ENCODE peak calls at places on chromosomes 7 and 10, in four cellular contexts. J, G, X and P are unnamed samples.

GRCh38 chr7:89914673-89915072 is 239.6 kb upstream of the STEAP1 start:
- DNase-seq in X (no peak), G (no peak), J (no peak), P (no peak)

GRCh38 chr10:48760983-48761382 is 76.3 kb downstream of the WDFY4 start:
- DNase-seq in X (no peak), J (no peak), G (no peak), P (no peak)

GRCh38 chr10:112565434-112566053 is 118.5 kb downstream of the VTI1A start:
- DNase-seq in J (peak; percentile 32), G (peak; percentile 59), X (peak; percentile 23), P (peak; percentile 69)

GRCh38 chr7:105677803-105678583 is 96.7 kb upstream of the EFCAB10 start:
- DNase-seq in X (no peak), J (peak; percentile 68), G (no peak), P (peak; percentile 41)

GRCh38 chr10:61289813-61290212 is 163.4 kb downstream of the TMEM26 start:
- DNase-seq in G (no peak), X (no peak), J (no peak), P (no peak)

GRCh38 chr10:114650831-114651230 is 7.2 kb downstream of the ABLIM1 start:
- DNase-seq in J (no peak), G (no peak), X (no peak), P (no peak)

GRCh38 chr10:46068117-46068516 is 22.0 kb upstream of the MSMB start:
- DNase-seq in J (no peak), G (no peak), X (no peak), P (no peak)

GRCh38 chr7:44325181-44325671 is at the start of gene CAMK2B:
- DNase-seq in X (no peak), G (no peak), J (no peak), P (no peak)

DNA sequence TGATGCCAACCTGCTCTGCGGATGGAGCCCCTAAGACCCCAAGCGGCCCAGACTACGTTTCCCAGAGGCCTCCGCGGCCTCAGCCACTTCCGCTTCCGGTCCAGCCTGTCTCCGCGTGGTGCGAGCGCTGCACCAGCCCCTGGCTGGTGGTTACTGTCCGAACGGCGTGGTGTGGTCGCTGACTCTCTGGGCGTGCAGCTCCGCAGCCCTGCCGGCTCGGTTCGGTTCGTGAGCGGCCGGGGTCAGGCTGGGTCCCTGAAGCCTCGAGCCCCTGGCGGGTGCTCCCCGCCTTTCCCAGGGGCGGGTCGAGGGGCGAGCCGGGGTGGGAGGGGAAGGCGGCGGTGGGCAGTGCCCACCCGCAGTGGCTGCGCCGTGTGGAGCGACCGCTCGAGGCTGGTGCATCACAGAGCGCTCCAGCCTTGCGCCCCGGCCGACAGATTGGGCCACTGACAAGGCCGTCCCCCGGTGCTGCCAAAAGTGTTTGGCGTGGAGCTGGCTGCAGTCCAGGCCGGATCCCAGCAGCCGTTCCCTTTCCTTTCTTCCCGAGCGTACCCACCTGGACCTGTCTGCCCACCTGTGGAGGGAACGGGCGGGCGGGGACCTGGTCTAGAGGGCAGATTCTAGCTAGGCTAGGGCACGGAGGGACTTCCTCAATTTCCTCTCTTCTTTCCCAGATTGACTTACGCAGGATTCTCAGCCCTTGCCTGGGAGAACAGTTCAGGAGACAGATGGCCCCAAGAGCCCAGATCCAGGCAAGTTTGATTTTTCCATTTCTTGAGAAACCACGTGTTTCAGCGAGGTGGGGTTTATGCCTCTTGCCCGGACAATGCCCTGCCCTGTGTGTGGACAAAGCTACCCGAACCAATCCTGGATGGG is at the start of gene ZNF485:
- DNase-seq in X (peak; percentile 62), G (peak; percentile 87), J (peak; percentile 69), P (peak; percentile 68)
- TF ChIP-seq POLR2A in X (no peak), G (no peak), J (peak; percentile 31), P (peak; percentile 70)

DNA sequence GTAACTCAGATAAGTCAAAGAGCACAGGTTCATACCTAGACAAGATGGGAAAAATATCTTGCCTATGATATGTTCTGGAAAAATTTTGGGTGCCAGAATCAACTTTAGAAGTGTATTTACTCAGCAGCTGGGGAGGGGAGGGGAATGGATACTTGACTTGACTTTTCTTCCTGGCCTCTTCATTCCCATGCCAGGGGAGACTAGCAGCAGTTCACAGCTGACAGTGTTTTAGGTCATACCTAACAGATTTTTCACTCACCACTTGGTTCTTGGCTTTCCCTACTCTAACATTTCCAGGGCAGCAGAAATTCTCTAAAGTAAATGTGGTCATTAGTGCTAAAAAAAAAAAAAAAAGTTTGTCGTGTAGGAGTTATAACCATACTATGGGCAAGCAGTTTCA is 46.3 kb downstream of the TAS2R16 start:
- DNase-seq in J (no peak), G (no peak), X (no peak), P (no peak)
- TF ChIP-seq CTCF in J (no peak), G (no peak), X (no peak), P (no peak)

GRCh38 chr7:2825595-2826227 is 18.4 kb downstream of the GNA12 start:
- DNase-seq in X (no peak), G (peak; percentile 14), J (no peak), P (no peak)
- H3K27ac ChIP-seq in X (peak overlapping the region; percentile 26), G (peak overlapping the region; percentile 55), J (peak overlapping the region; percentile 35), P (no peak overlapping the region)

GRCh38 chr10:100291356-100291755 is 4.9 kb upstream of the BLOC1S2 start:
- DNase-seq in G (no peak), J (no peak), X (no peak), P (no peak)
- TF ChIP-seq POLR2A in G (no peak), J (no peak), X (no peak), P (no peak)

GRCh38 chr7:141731476-141732149 is 6.5 kb upstream of the SSBP1 start:
- DNase-seq in X (no peak), J (no peak), G (no peak), P (no peak)
- TF ChIP-seq CTCF in X (no peak), J (no peak), G (no peak), P (peak; percentile 7)

DNA sequence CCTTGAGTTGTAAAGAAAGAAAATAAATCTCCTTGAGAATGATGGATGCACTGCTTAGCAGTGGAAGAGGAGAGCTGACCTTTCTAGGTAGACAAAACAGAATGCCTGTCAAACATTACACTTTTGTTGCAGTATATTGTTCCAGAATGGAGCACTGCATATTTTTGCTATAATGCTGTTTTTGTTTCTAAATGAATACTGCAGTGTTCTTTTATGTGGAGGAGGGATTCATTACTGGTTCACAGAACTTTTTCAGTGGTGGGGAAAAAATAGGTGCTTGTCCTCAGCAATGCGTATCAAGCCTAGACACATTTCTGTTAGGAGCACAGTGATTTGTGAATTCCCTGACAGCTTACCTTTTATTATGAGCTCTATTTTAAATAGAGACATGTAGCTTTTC is 66.1 kb downstream of the PTPRE start:
- DNase-seq in G (no peak), X (no peak), J (no peak), P (no peak)
- H3K27ac ChIP-seq in G (peak overlapping the region; percentile 65), X (no peak overlapping the region), J (no peak overlapping the region), P (no peak overlapping the region)

GRCh38 chr10:6144609-6145413 is 56.0 kb downstream of the RBM17 start:
- DNase-seq in X (peak; percentile 89), J (peak; percentile 93), G (peak; percentile 94), P (peak; percentile 89)
- TF ChIP-seq POLR2A in X (peak; percentile 60), J (peak; percentile 55), G (no peak), P (peak; percentile 54)

DNA sequence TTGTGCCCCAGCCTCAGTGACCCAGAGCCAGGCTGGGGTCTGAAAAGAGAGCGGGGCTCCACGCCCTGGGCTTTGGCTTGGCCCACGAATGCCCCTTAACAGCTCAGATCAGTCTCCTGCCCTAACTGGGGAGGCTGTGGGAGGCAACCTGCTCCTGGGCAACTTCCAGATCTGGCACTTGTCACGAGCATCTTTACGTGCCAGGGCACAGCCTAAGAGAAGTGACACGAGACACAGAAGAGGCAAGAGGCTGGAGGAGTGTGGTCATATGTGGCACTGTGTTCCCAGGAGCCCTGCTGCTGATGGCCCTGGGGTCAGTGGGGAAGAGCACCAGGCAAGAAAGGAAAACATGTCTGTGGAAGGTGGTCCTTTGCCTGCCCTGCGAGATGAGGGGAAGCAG is 97.8 kb upstream of the BTBD16 start:
- DNase-seq in X (no peak), G (no peak), J (no peak), P (no peak)
- TF ChIP-seq CTCF in X (no peak), G (no peak), J (no peak), P (no peak)